ENCODE peak calls at places on chromosomes 6 and 20, in six cellular contexts. E, G, I, X, R and N are unnamed samples.

GRCh38 chr6:109456710-109457595 is 1.4 kb upstream of the MICAL1 start:
- DNase-seq in E (peak; percentile 19), R (peak; percentile 91), I (no peak), G (no peak), X (no peak), N (no peak)

GRCh38 chr6:11042750-11043551 is 1.2 kb downstream of the ELOVL2 start:
- DNase-seq in X (peak; percentile 49), E (peak; percentile 29), I (no peak), R (no peak), G (no peak), N (peak; percentile 56)

GRCh38 chr6:3390698-3391097 is 66.2 kb downstream of the SLC22A23 start:
- DNase-seq in G (no peak), I (no peak), R (peak; percentile 86), X (no peak), E (no peak), N (no peak)

GRCh38 chr20:7935027-7935551 is 5.2 kb downstream of the HAO1 start:
- DNase-seq in X (no peak), G (no peak), I (no peak), E (no peak), R (no peak), N (no peak)

GRCh38 chr6:154726887-154727286 is 6.3 kb upstream of the SCAF8 start:
- DNase-seq in R (no peak), E (no peak), G (no peak), I (no peak), X (no peak), N (no peak)

GRCh38 chr6:158688860-158689259 is 39.0 kb downstream of the SYTL3 start:
- DNase-seq in R (no peak), I (no peak), X (no peak), E (no peak), G (no peak), N (no peak)

GRCh38 chr6:115545410-115545986 is 515.2 kb downstream of the FRK start:
- DNase-seq in I (no peak), X (peak; percentile 81), R (no peak), G (peak; percentile 42), E (peak; percentile 89), N (peak; percentile 28)

GRCh38 chr6:132964868-132965382 is 150.6 kb downstream of the RPS12 start:
- DNase-seq in E (no peak), G (no peak), I (no peak), X (no peak), R (no peak), N (peak; percentile 62)

GRCh38 chr6:108622601-108623335 is 62.1 kb downstream of the FOXO3 start:
- DNase-seq in E (no peak), G (peak; percentile 63), I (peak; percentile 27), X (no peak), R (no peak), N (no peak)

GRCh38 chr6:105929626-105930025 is 156.5 kb upstream of the PRDM1 start:
- DNase-seq in E (no peak), I (no peak), G (no peak), R (no peak), X (no peak), N (no peak)

GRCh38 chr6:139016337-139017213 is 12.0 kb upstream of the ABRACL start:
- DNase-seq in I (no peak), X (peak; percentile 21), E (peak; percentile 39), G (no peak), R (no peak), N (peak; percentile 22)
- H3K27ac ChIP-seq in I (no peak overlapping the region), X (peak overlapping the region; percentile 8), E (no peak overlapping the region), G (no peak overlapping the region), R (no peak overlapping the region), N (no peak overlapping the region)

DNA sequence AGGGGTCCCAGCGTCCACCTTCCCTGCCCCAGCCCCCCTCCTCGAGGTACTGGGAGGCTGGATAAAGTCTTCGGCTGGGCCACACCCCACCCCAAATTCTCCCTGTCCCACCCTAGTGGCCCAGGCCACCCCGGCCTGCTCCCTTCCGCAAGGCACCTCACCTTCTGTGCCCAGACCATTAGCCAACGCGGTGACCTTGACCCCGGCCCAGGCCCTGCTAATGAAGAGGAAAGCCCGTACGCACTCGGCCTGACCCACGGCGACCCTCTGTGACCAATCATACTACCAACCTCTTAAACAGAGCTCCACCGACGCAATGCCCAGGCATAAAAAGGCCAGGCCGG is 182 bp upstream of the OXT start:
- DNase-seq in I (no peak), X (no peak), R (no peak), E (no peak), G (no peak), N (no peak)
- H3K4me3 ChIP-seq in I (no peak overlapping the region), X (no peak overlapping the region), R (no peak overlapping the region), E (peak overlapping the region; percentile 64), G (no peak overlapping the region), N (no peak overlapping the region)

GRCh38 chr6:34656378-34657036 is 40.1 kb downstream of the ILRUN start:
- DNase-seq in X (no peak), I (peak; percentile 29), E (no peak), G (peak; percentile 31), R (peak; percentile 73), N (peak; percentile 32)
- H3K4me1 ChIP-seq in X (no peaks in the 10 kb centered on the region), I (peaks cover 30% of the 10 kb centered on the region), E (peaks cover 21% of the 10 kb centered on the region), G (peaks cover 24% of the 10 kb centered on the region), R (peaks cover 10% of the 10 kb centered on the region), N (peaks cover 21% of the 10 kb centered on the region)

DNA sequence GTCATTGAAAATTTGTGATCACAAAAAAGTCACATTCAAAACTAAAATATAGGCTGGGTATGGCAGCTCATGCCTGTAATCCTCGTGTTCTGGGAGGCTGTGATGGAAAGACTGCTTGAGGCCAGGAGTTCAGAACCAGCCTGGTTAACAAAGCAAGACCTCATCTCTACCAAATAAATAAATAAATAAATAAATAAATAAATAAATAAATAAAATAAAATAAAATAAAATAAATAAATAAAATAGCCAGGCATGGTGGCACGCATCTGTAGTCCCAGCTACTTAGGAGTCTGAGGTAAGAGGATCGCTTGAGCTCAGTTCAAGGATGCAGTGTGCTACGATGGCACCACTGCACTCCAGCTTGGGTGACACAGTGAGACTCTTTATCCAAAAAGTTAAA is 343.1 kb upstream of the RUNX2 start:
- DNase-seq in R (no peak), E (no peak), G (no peak), X (no peak), I (no peak), N (no peak)
- H3K27ac ChIP-seq in R (no peak overlapping the region), E (no peak overlapping the region), G (no peak overlapping the region), X (no peak overlapping the region), I (no peak overlapping the region), N (no peak overlapping the region)